ENCODE peak calls at places on chromosomes 5 and 9, in six cellular contexts. One of them, this sample, is unnamed.

GRCh38 chr9:112751059-112751795 is 667 bp downstream of the SNX30 start:
- DNase-seq in fibroblast of lung: peak; percentile 75
- DNase-seq in hepatic stellate cell: peak; percentile 78
- DNase-seq in GM20000: peak; percentile 79
- DNase-seq in activated naive CD8-positive, alpha-beta T cell treated with anti-CD3 and anti-CD28 coated beads for 36 hours: peak; percentile 56
- DNase-seq in aorta: peak; percentile 79
- DNase-seq in this sample: peak; percentile 66

GRCh38 chr9:129496187-129497063 is 124.5 kb downstream of the C9orf50 start:
- DNase-seq in GM20000: peak; percentile 60
- DNase-seq in hepatic stellate cell: peak; percentile 95
- DNase-seq in activated naive CD8-positive, alpha-beta T cell treated with anti-CD3 and anti-CD28 coated beads for 36 hours: peak; percentile 85
- DNase-seq in aorta: peak; percentile 99
- DNase-seq in fibroblast of lung: peak; percentile 96
- DNase-seq in this sample: peak; percentile 92

GRCh38 chr9:123099548-123099947 is 66.1 kb downstream of the GPR21 start:
- DNase-seq in activated naive CD8-positive, alpha-beta T cell treated with anti-CD3 and anti-CD28 coated beads for 36 hours: no peak
- DNase-seq in GM20000: no peak
- DNase-seq in hepatic stellate cell: no peak
- DNase-seq in fibroblast of lung: no peak
- DNase-seq in aorta: no peak
- DNase-seq in this sample: no peak

GRCh38 chr5:133324058-133324457 is 272.2 kb downstream of the HSPA4 start:
- DNase-seq in fibroblast of lung: no peak
- DNase-seq in aorta: peak; percentile 40
- DNase-seq in hepatic stellate cell: no peak
- DNase-seq in GM20000: no peak
- DNase-seq in activated naive CD8-positive, alpha-beta T cell treated with anti-CD3 and anti-CD28 coated beads for 36 hours: no peak
- DNase-seq in this sample: no peak

GRCh38 chr5:176365663-176366574 is 632 bp downstream of the ARL10 start:
- DNase-seq in fibroblast of lung: peak; percentile 47
- DNase-seq in hepatic stellate cell: peak; percentile 76
- DNase-seq in activated naive CD8-positive, alpha-beta T cell treated with anti-CD3 and anti-CD28 coated beads for 36 hours: peak; percentile 58
- DNase-seq in aorta: peak; percentile 86
- DNase-seq in GM20000: peak; percentile 63
- DNase-seq in this sample: no peak

GRCh38 chr5:150323092-150323491 is 20.4 kb upstream of the ARSI start:
- DNase-seq in activated naive CD8-positive, alpha-beta T cell treated with anti-CD3 and anti-CD28 coated beads for 36 hours: no peak
- DNase-seq in aorta: no peak
- DNase-seq in fibroblast of lung: peak; percentile 91
- DNase-seq in GM20000: no peak
- DNase-seq in hepatic stellate cell: no peak
- DNase-seq in this sample: no peak

GRCh38 chr5:113749334-113749733 is 235.8 kb downstream of the YTHDC2 start:
- DNase-seq in activated naive CD8-positive, alpha-beta T cell treated with anti-CD3 and anti-CD28 coated beads for 36 hours: no peak
- DNase-seq in fibroblast of lung: no peak
- DNase-seq in hepatic stellate cell: no peak
- DNase-seq in GM20000: no peak
- DNase-seq in aorta: no peak
- DNase-seq in this sample: no peak

GRCh38 chr5:6468104-6468503 is 19.4 kb downstream of the UBE2QL1 start:
- DNase-seq in GM20000: no peak
- DNase-seq in fibroblast of lung: no peak
- DNase-seq in aorta: no peak
- DNase-seq in hepatic stellate cell: no peak
- DNase-seq in activated naive CD8-positive, alpha-beta T cell treated with anti-CD3 and anti-CD28 coated beads for 36 hours: no peak
- DNase-seq in this sample: no peak

GRCh38 chr5:35924950-35925722 is 13.3 kb downstream of the CAPSL start:
- DNase-seq in fibroblast of lung: peak; percentile 62
- DNase-seq in activated naive CD8-positive, alpha-beta T cell treated with anti-CD3 and anti-CD28 coated beads for 36 hours: peak; percentile 86
- DNase-seq in hepatic stellate cell: peak; percentile 49
- DNase-seq in aorta: peak; percentile 79
- DNase-seq in GM20000: peak; percentile 63
- DNase-seq in this sample: peak; percentile 42

GRCh38 chr5:116396700-116397099 is 177.9 kb downstream of the SEMA6A start:
- DNase-seq in aorta: no peak
- DNase-seq in activated naive CD8-positive, alpha-beta T cell treated with anti-CD3 and anti-CD28 coated beads for 36 hours: no peak
- DNase-seq in hepatic stellate cell: no peak
- DNase-seq in fibroblast of lung: no peak
- DNase-seq in GM20000: no peak
- DNase-seq in this sample: no peak

GRCh38 chr9:131302244-131303075 is 12.9 kb downstream of the PLPP7 start:
- DNase-seq in GM20000: no peak
- DNase-seq in activated naive CD8-positive, alpha-beta T cell treated with anti-CD3 and anti-CD28 coated beads for 36 hours: no peak
- DNase-seq in fibroblast of lung: no peak
- DNase-seq in aorta: no peak
- DNase-seq in hepatic stellate cell: no peak
- DNase-seq in this sample: peak; percentile 11

GRCh38 chr9:27888661-27889295 is 315.5 kb upstream of the C9orf72 start:
- DNase-seq in aorta: no peak
- DNase-seq in GM20000: peak; percentile 18
- DNase-seq in fibroblast of lung: no peak
- DNase-seq in hepatic stellate cell: no peak
- DNase-seq in activated naive CD8-positive, alpha-beta T cell treated with anti-CD3 and anti-CD28 coated beads for 36 hours: peak; percentile 64
- DNase-seq in this sample: no peak

GRCh38 chr5:11385251-11385900 is 518.9 kb downstream of the CTNND2 start:
- DNase-seq in aorta: no peak
- DNase-seq in activated naive CD8-positive, alpha-beta T cell treated with anti-CD3 and anti-CD28 coated beads for 36 hours: peak; percentile 2
- DNase-seq in hepatic stellate cell: no peak
- DNase-seq in GM20000: no peak
- DNase-seq in fibroblast of lung: no peak
- DNase-seq in this sample: no peak

GRCh38 chr9:89674667-89675402 is 70.0 kb downstream of the GADD45G start:
- DNase-seq in GM20000: no peak
- DNase-seq in aorta: peak; percentile 43
- DNase-seq in activated naive CD8-positive, alpha-beta T cell treated with anti-CD3 and anti-CD28 coated beads for 36 hours: no peak
- DNase-seq in hepatic stellate cell: no peak
- DNase-seq in fibroblast of lung: no peak
- DNase-seq in this sample: peak; percentile 91

GRCh38 chr5:158746979-158747378 is 352.7 kb downstream of the EBF1 start:
- DNase-seq in aorta: no peak
- DNase-seq in GM20000: no peak
- DNase-seq in hepatic stellate cell: no peak
- DNase-seq in fibroblast of lung: no peak
- DNase-seq in activated naive CD8-positive, alpha-beta T cell treated with anti-CD3 and anti-CD28 coated beads for 36 hours: no peak
- DNase-seq in this sample: no peak

GRCh38 chr9:72251589-72251988 is 102.3 kb downstream of the GDA start:
- DNase-seq in hepatic stellate cell: no peak
- DNase-seq in fibroblast of lung: no peak
- DNase-seq in activated naive CD8-positive, alpha-beta T cell treated with anti-CD3 and anti-CD28 coated beads for 36 hours: no peak
- DNase-seq in aorta: no peak
- DNase-seq in GM20000: no peak
- DNase-seq in this sample: no peak